ENCODE peak calls at places on chromosomes 11 and 22, in seven cellular contexts. T is IMR-90, K is psoas muscle, V is uterus, E is cardiac fibroblast, A is Peyer's patch, Q is brain microvascular endothelial cell. B is an unnamed sample.
A peak's percentile ranks its signal among the peaks of the same experiment; 100 is the strongest.

GRCh38 chr22:46911341-46911740 is 148.9 kb downstream of the TBC1D22A start:
- DNase-seq in V (no peak), Q (no peak), E (no peak), T (no peak), K (no peak), A (no peak), B (no peak)

GRCh38 chr22:37843746-37844089 is 416 bp downstream of the ANKRD54 start:
- DNase-seq in Q (no peak), V (peak; percentile 56), E (no peak), T (peak; percentile 32), A (peak; percentile 75), K (peak; percentile 56), B (no peak)

GRCh38 chr22:16717699-16718558 is 107.3 kb downstream of the XKR3 start:
- DNase-seq in T (no peak), E (no peak), Q (no peak), K (no peak), A (no peak), V (no peak), B (no peak)

GRCh38 chr11:123061403-123062157 is at the start of gene HSPA8:
- DNase-seq in V (peak; percentile 65), K (peak; percentile 73), E (peak; percentile 70), A (peak; percentile 87), T (peak; percentile 52), Q (peak; percentile 44), B (peak; percentile 52)

GRCh38 chr11:119728226-119728626 is 774 bp downstream of the NECTIN1 start:
- DNase-seq in V (no peak), E (no peak), A (no peak), K (no peak), Q (no peak), T (no peak), B (no peak)

GRCh38 chr22:21764038-21764804 is 28.6 kb upstream of the YPEL1 start:
- DNase-seq in A (no peak), K (no peak), T (no peak), E (no peak), V (no peak), Q (no peak), B (no peak)

GRCh38 chr22:38504731-38505594 is 1.1 kb downstream of the DDX17 start:
- DNase-seq in E (peak; percentile 60), V (peak; percentile 41), T (peak; percentile 48), Q (peak; percentile 54), A (peak; percentile 79), K (peak; percentile 60), B (peak; percentile 60)

GRCh38 chr11:113457784-113458183 is 17.4 kb downstream of the DRD2 start:
- DNase-seq in V (no peak), K (no peak), A (no peak), Q (no peak), T (no peak), E (no peak), B (no peak)

GRCh38 chr22:24976442-24977218 is 24.1 kb downstream of the KIAA1671 start:
- DNase-seq in V (no peak), K (no peak), Q (no peak), A (no peak), T (no peak), E (no peak), B (no peak)

GRCh38 chr11:27153136-27153535 is 112.5 kb downstream of the BBOX1 start:
- DNase-seq in V (no peak), T (no peak), A (no peak), Q (no peak), E (no peak), K (no peak), B (no peak)

GRCh38 chr11:70782401-70782913 is 384.1 kb downstream of the CTTN start:
- DNase-seq in E (no peak), K (no peak), Q (no peak), V (no peak), A (no peak), T (no peak), B (no peak)

GRCh38 chr11:73012121-73012863 is 129.8 kb downstream of the FCHSD2 start:
- DNase-seq in K (no peak), T (peak; percentile 59), A (no peak), Q (peak; percentile 7), V (no peak), E (peak; percentile 50), B (peak; percentile 45)

GRCh38 chr11:70740475-70740825 is 342.1 kb downstream of the CTTN start:
- DNase-seq in Q (no peak), V (no peak), K (no peak), E (no peak), T (no peak), A (no peak), B (no peak)

GRCh38 chr11:67268036-67268683 is 1.9 kb downstream of the GRK2 start:
- DNase-seq in K (no peak), A (peak; percentile 79), T (no peak), Q (no peak), E (no peak), V (no peak), B (no peak)

GRCh38 chr11:120575461-120575860 is 63.9 kb downstream of the GRIK4 start:
- DNase-seq in Q (no peak), E (no peak), V (no peak), K (no peak), A (no peak), T (no peak), B (no peak)

GRCh38 chr11:74948546-74948897 is 369 bp downstream of the XRRA1 start:
- DNase-seq in K (no peak), E (no peak), T (no peak), A (no peak), Q (no peak), V (no peak), B (peak; percentile 27)

GRCh38 chr11:39458481-39458880 is 2001.0 kb downstream of the LRRC4C start:
- DNase-seq in E (no peak), V (no peak), A (no peak), Q (no peak), K (no peak), T (no peak), B (no peak)

GRCh38 chr22:49866134-49866533 is 12.5 kb downstream of the ZBED4 start:
- DNase-seq in E (no peak), Q (no peak), T (no peak), V (no peak), K (no peak), A (no peak), B (no peak)

GRCh38 chr22:25564979-25565677 is 653 bp downstream of the GRK3 start:
- DNase-seq in T (no peak), V (peak; percentile 43), Q (no peak), E (peak; percentile 26), K (peak; percentile 33), A (peak; percentile 48), B (no peak)

GRCh38 chr22:30297276-30298004 is 8.1 kb upstream of the CASTOR1 start:
- DNase-seq in T (no peak), A (no peak), V (no peak), E (no peak), K (no peak), Q (no peak), B (no peak)

GRCh38 chr11:71323876-71324526 is 71.6 kb upstream of the SHANK2 start:
- DNase-seq in Q (no peak), K (no peak), V (no peak), A (peak; percentile 19), T (no peak), E (no peak), B (no peak)

GRCh38 chr11:119701591-119702260 is 27.3 kb downstream of the NECTIN1 start:
- DNase-seq in Q (no peak), E (no peak), K (no peak), A (peak; percentile 55), V (no peak), T (no peak), B (no peak)

GRCh38 chr22:42950281-42950680 is 64.7 kb downstream of the PACSIN2 start:
- DNase-seq in Q (no peak), V (no peak), A (peak; percentile 26), T (no peak), E (no peak), K (no peak), B (no peak)

GRCh38 chr11:75525433-75526191 is at the start of gene GDPD5:
- DNase-seq in E (peak; percentile 66), Q (peak; percentile 24), A (peak; percentile 92), K (peak; percentile 79), V (peak; percentile 84), T (peak; percentile 64), B (peak; percentile 69)

GRCh38 chr11:74466916-74467885 is at the start of gene KCNE3:
- DNase-seq in A (peak; percentile 56), Q (no peak), T (no peak), K (peak; percentile 57), V (peak; percentile 68), E (peak; percentile 8), B (peak; percentile 23)

GRCh38 chr22:50482107-50483074 is 1.0 kb downstream of the ADM2 start:
- DNase-seq in V (no peak), K (no peak), A (peak; percentile 69), Q (no peak), T (no peak), E (no peak), B (no peak)

GRCh38 chr11:117684111-117684510 is 112.9 kb downstream of the DSCAML1 start:
- DNase-seq in Q (no peak), T (no peak), V (no peak), K (no peak), A (no peak), E (no peak), B (no peak)
- H3K4me3 ChIP-seq in Q (no peak overlapping the region), T (no peak overlapping the region), V (no peak overlapping the region), K (no peak overlapping the region), A (no peak overlapping the region), E (no peak overlapping the region), B (no peak overlapping the region)

GRCh38 chr11:28860898-28861297 is 752.7 kb downstream of the METTL15 start:
- DNase-seq in K (no peak), V (no peak), A (no peak), T (peak; percentile 74), E (peak; percentile 90), Q (peak; percentile 50), B (peak; percentile 50)
- TF ChIP-seq CTCF in K (no peak), V (no peak), A (no peak), T (no peak), E (no peak), Q (no peak), B (no peak)

GRCh38 chr11:13964771-13965074 is 2.2 kb downstream of the SPON1 start:
- DNase-seq in V (no peak), Q (no peak), K (no peak), E (no peak), A (no peak), T (no peak), B (no peak)
- H3K4me3 ChIP-seq in V (no peak overlapping the region), Q (no peak overlapping the region), K (peak overlapping the region; percentile 50), E (no peak overlapping the region), A (peak overlapping the region; percentile 42), T (no peak overlapping the region), B (no peak overlapping the region)

GRCh38 chr11:59263225-59263894 is 50.6 kb upstream of the MPEG1 start:
- DNase-seq in V (no peak), A (peak; percentile 76), K (no peak), Q (no peak), T (no peak), E (no peak), B (no peak)
- TF ChIP-seq CTCF in V (no peak), A (peak; percentile 37), K (no peak), Q (no peak), T (no peak), E (no peak), B (no peak)